ENCODE peak calls at places on chromosome 18, in four cellular contexts. One of them, this sample, is unnamed.

GRCh38 chr18:23135679-23136325 is 517 bp downstream of the CABLES1 start:
- DNase-seq in adrenal gland: no peak
- DNase-seq in K562: no peak
- DNase-seq in ovary: peak
- DNase-seq in this sample: peak

GRCh38 chr18:37964885-37965571 is 399.4 kb upstream of the CELF4 start:
- DNase-seq in adrenal gland: no peak
- DNase-seq in ovary: no peak
- DNase-seq in K562: no peak
- DNase-seq in this sample: no peak

GRCh38 chr18:43080671-43081070 is 34.8 kb downstream of the RIT2 start:
- DNase-seq in adrenal gland: no peak
- DNase-seq in K562: no peak
- DNase-seq in ovary: no peak
- DNase-seq in this sample: no peak

GRCh38 chr18:58178476-58178875 is 134.4 kb downstream of the NEDD4L start:
- DNase-seq in K562: no peak
- DNase-seq in adrenal gland: no peak
- DNase-seq in ovary: no peak
- DNase-seq in this sample: no peak

GRCh38 chr18:12478269-12479057 is 70.7 kb downstream of the PRELID3A start:
- DNase-seq in K562: no peak
- DNase-seq in adrenal gland: no peak
- DNase-seq in ovary: no peak
- DNase-seq in this sample: no peak

GRCh38 chr18:48997985-48998831 is 47.4 kb upstream of the SMAD7 start:
- DNase-seq in ovary: no peak
- DNase-seq in adrenal gland: peak
- DNase-seq in K562: peak
- DNase-seq in this sample: no peak

GRCh38 chr18:79584491-79585394 is 94.9 kb upstream of the CTDP1 start:
- DNase-seq in ovary: no peak
- DNase-seq in K562: no peak
- DNase-seq in adrenal gland: no peak
- DNase-seq in this sample: peak

GRCh38 chr18:67794512-67794911 is 278.0 kb upstream of the DSEL start:
- DNase-seq in adrenal gland: no peak
- DNase-seq in ovary: no peak
- DNase-seq in K562: no peak
- DNase-seq in this sample: no peak

GRCh38 chr18:70553245-70553960 is 264.6 kb downstream of the SOCS6 start:
- DNase-seq in ovary: no peak
- DNase-seq in adrenal gland: no peak
- DNase-seq in K562: no peak
- DNase-seq in this sample: no peak

GRCh38 chr18:77676901-77677300 is 427.3 kb downstream of the GALR1 start:
- DNase-seq in adrenal gland: no peak
- DNase-seq in K562: no peak
- DNase-seq in ovary: no peak
- DNase-seq in this sample: no peak

GRCh38 chr18:36814994-36815393 is 13.8 kb downstream of the TPGS2 start:
- DNase-seq in adrenal gland: no peak
- DNase-seq in K562: peak
- DNase-seq in ovary: no peak
- DNase-seq in this sample: no peak

GRCh38 chr18:595571-595970 is 1.2 kb upstream of the CLUL1 start:
- DNase-seq in adrenal gland: no peak
- DNase-seq in ovary: no peak
- DNase-seq in K562: no peak
- DNase-seq in this sample: no peak

DNA sequence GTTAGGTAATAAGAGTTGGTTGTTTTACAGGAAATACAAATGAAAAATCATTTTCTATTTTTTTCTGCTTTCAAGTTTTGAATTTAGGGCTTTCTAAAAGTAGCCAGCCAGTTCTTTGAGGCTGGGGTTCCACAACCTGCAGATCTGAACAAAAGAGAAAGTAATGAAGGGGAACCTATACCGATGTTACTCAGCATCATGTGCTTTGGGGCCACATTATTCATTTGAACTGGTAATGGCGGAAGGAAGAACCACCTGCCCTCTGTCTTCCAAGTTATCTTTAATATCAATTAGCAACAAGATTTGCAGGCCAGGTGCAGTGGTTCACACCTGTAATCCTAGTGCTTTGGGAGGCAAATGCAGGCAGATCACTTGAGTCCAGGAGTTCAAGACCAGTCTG is 12.9 kb upstream of the MRO start:
- DNase-seq in K562: no peak
- DNase-seq in adrenal gland: no peak
- DNase-seq in ovary: no peak
- DNase-seq in this sample: no peak
- TF ChIP-seq POLR2A in K562: no peak
- TF ChIP-seq POLR2A in adrenal gland: no peak
- TF ChIP-seq POLR2A in ovary: no peak
- TF ChIP-seq POLR2A in this sample: no peak

GRCh38 chr18:21629089-21629832 is 17.1 kb downstream of the SNRPD1 start:
- DNase-seq in K562: no peak
- DNase-seq in adrenal gland: no peak
- DNase-seq in ovary: no peak
- DNase-seq in this sample: no peak
- H3K4me3 ChIP-seq in K562: no peak
- H3K4me3 ChIP-seq in adrenal gland: no peak
- H3K4me3 ChIP-seq in ovary: no peak
- H3K4me3 ChIP-seq in this sample: no peak

DNA sequence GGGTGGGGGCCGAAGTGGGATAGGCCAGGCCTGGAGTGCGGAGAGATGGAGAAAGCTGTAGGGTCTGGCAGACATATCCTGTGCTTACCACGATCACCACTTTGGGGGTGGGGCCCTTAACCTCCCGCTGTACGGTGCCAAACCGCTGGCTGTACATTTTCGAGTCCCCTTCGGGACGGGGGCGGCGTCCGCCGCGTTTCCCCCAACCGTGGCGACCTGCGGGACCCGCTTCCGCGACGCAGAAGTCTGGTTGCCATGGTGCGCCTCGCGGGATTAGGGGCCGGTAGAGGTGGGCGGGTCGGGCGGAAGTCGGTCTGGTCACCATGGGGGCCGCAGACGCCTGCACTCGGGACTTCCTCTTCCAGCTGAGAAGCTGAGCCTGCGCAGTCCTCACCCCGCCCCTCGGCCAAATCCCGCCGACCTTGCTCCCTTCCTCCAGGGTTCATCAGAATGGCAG is at the start of gene CFAP53:
- DNase-seq in K562: no peak
- DNase-seq in adrenal gland: peak
- DNase-seq in ovary: peak
- DNase-seq in this sample: peak
- TF ChIP-seq POLR2A in K562: no peak
- TF ChIP-seq POLR2A in adrenal gland: no peak
- TF ChIP-seq POLR2A in ovary: no peak
- TF ChIP-seq POLR2A in this sample: no peak

DNA sequence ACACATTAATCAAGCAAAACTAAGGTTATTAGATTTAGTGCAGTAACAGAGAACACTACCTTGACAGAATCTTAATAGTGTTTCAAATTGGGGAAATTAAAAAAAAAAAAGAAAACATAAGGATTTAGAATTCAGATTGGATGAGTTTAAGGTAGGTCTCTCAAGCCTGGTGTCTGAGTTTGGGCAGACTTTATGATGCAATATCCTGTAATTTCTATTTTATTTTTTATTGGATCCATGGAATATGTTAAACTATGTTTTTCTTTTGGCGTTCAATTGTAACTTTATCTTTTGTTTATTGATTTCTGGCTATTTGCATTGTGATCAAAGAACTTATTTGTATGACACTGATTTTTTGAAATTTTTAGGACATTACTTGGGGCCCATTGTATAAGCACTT is 394.1 kb upstream of the NETO1 start:
- DNase-seq in ovary: no peak
- DNase-seq in adrenal gland: no peak
- DNase-seq in K562: no peak
- DNase-seq in this sample: no peak
- H3K4me3 ChIP-seq in ovary: no peak
- H3K4me3 ChIP-seq in adrenal gland: no peak
- H3K4me3 ChIP-seq in K562: peak
- H3K4me3 ChIP-seq in this sample: no peak

This sample was measured in Peyer's patch.